ENCODE peak calls at places on chromosomes 2 and 18, in nine cellular contexts. L is hepatocyte; S is prostate gland; H is transverse colon; K is substantia nigra; D is adrenal gland; R is lower lobe of right lung; X is KG1; P is stimulated activated CD8-positive, alpha-beta memory T cell treated with anti-CD3 and anti-CD28 coated beads, Interleukin-15, amount 100 ng/mL, for 1 hour. F is an unnamed sample.

GRCh38 chr2:10654069-10654468 is 35.7 kb downstream of the NOL10 start:
- DNase-seq in P (no peak), K (no peak), H (no peak), R (no peak), X (no peak), S (no peak), L (peak; percentile 34), D (no peak), F (peak; percentile 38)

GRCh38 chr2:184654945-184655344 is 56.6 kb downstream of the ZNF804A start:
- DNase-seq in S (no peak), H (no peak), D (no peak), P (no peak), L (no peak), R (no peak), X (no peak), K (no peak), F (no peak)

GRCh38 chr18:60446821-60447220 is 74.2 kb upstream of the MC4R start:
- DNase-seq in P (no peak), K (no peak), R (no peak), S (no peak), X (no peak), L (no peak), H (no peak), D (no peak), F (no peak)

GRCh38 chr2:226981731-226982373 is 146.0 kb downstream of the RHBDD1 start:
- DNase-seq in S (no peak), H (no peak), P (no peak), L (peak; percentile 47), X (no peak), D (no peak), R (no peak), K (no peak), F (no peak)

GRCh38 chr2:2260691-2261268 is 70.3 kb downstream of the MYT1L start:
- DNase-seq in L (no peak), S (no peak), R (no peak), X (no peak), D (no peak), K (no peak), P (no peak), H (no peak), F (no peak)

GRCh38 chr2:195319112-195319460 is 337.9 kb upstream of the SLC39A10 start:
- DNase-seq in X (no peak), L (peak; percentile 26), R (no peak), S (no peak), P (no peak), D (no peak), K (no peak), H (no peak), F (no peak)

GRCh38 chr18:28080876-28081300 is 96.0 kb downstream of the CDH2 start:
- DNase-seq in R (no peak), D (no peak), L (no peak), X (no peak), S (no peak), H (no peak), K (no peak), P (no peak), F (no peak)

GRCh38 chr2:134780977-134781376 is 57.4 kb upstream of the ACMSD start:
- DNase-seq in H (no peak), S (no peak), D (no peak), K (no peak), R (no peak), X (no peak), P (no peak), L (no peak), F (no peak)

GRCh38 chr2:141692829-141693228 is 438.0 kb downstream of the LRP1B start:
- DNase-seq in D (no peak), K (no peak), S (no peak), P (no peak), R (no peak), X (no peak), L (no peak), H (no peak), F (no peak)

GRCh38 chr2:156383798-156384197 is 51.3 kb upstream of the NR4A2 start:
- DNase-seq in R (no peak), L (no peak), S (no peak), H (no peak), D (no peak), P (no peak), K (no peak), X (no peak), F (no peak)

GRCh38 chr2:192155521-192156118 is 39.1 kb downstream of the TMEFF2 start:
- DNase-seq in S (no peak), P (no peak), R (no peak), D (no peak), H (no peak), X (no peak), K (no peak), L (no peak), F (no peak)

GRCh38 chr2:130795431-130795830 is 40.1 kb downstream of the AMER3 start:
- DNase-seq in P (no peak), L (no peak), K (no peak), S (no peak), D (no peak), H (no peak), X (no peak), R (no peak), F (no peak)

GRCh38 chr2:105541189-105542050 is 142.6 kb upstream of the FHL2 start:
- DNase-seq in R (no peak), P (no peak), K (no peak), X (no peak), H (no peak), D (peak; percentile 9), L (peak; percentile 25), S (no peak), F (no peak)

GRCh38 chr2:79817288-79817687 is 304.4 kb downstream of the CTNNA2 start:
- DNase-seq in R (no peak), X (no peak), P (no peak), L (no peak), H (no peak), S (no peak), K (no peak), D (no peak), F (no peak)

F was measured in activated CD4-positive, CD25-positive, alpha-beta regulatory T cell.